ENCODE peak calls at places on chromosome 6, in six cellular contexts. M is activated T-helper 1 cell treated with anti-CD3 and anti-CD28 coated beads, Interleukin-2, amount 50 U/mL, for 16 hours; J is BJ; I is fibroblast of mammary gland; A is fibroblast of the aortic adventitia; V is Kasumi-1. W is an unnamed sample.

GRCh38 chr6:168901076-168901475 is 352.6 kb downstream of the THBS2 start:
- DNase-seq in I (no peak), M (no peak), V (no peak), J (no peak), A (no peak), W (no peak)

GRCh38 chr6:109172096-109172495 is 76.8 kb downstream of the CEP57L1 start:
- DNase-seq in A (no peak), M (no peak), I (no peak), V (no peak), J (no peak), W (no peak)

GRCh38 chr6:147201885-147202515 is 2.2 kb upstream of the STXBP5 start:
- DNase-seq in V (peak), M (no peak), A (peak), J (no peak), I (peak), W (peak)

GRCh38 chr6:128731249-128732165 is 151.4 kb upstream of the LAMA2 start:
- DNase-seq in A (peak), I (peak), V (peak), M (no peak), J (no peak), W (no peak)

GRCh38 chr6:67630146-67630545 is 1004.9 kb upstream of the ADGRB3 start:
- DNase-seq in J (peak), I (peak), M (no peak), A (peak), V (peak), W (no peak)

GRCh38 chr6:87481936-87482335 is 9.2 kb downstream of the SLC35A1 start:
- DNase-seq in J (no peak), I (no peak), A (no peak), V (peak), M (no peak), W (no peak)

GRCh38 chr6:27296106-27296783 is 15.8 kb downstream of the POM121L2 start:
- DNase-seq in J (no peak), M (no peak), A (peak), I (peak), V (no peak), W (no peak)

GRCh38 chr6:14499804-14500203 is 382.2 kb downstream of the CD83 start:
- DNase-seq in I (peak), J (peak), A (peak), V (no peak), M (no peak), W (no peak)

GRCh38 chr6:37516076-37516919 is 16.6 kb upstream of the CCDC167 start:
- DNase-seq in A (no peak), I (no peak), M (peak), J (no peak), V (no peak), W (peak)

GRCh38 chr6:41696788-41697187 is 38.6 kb downstream of the TFEB start:
- DNase-seq in A (no peak), J (no peak), V (no peak), I (no peak), M (no peak), W (no peak)

GRCh38 chr6:26300359-26300758 is 64.6 kb upstream of the BTN3A2 start:
- DNase-seq in I (peak), J (no peak), A (no peak), M (no peak), V (no peak), W (no peak)

GRCh38 chr6:131602913-131603312 is 25.1 kb downstream of the MED23 start:
- DNase-seq in V (no peak), M (no peak), J (peak), A (peak), I (peak), W (no peak)

GRCh38 chr6:143232849-143233248 is 172.2 kb downstream of the AIG1 start:
- DNase-seq in J (no peak), M (no peak), V (peak), A (peak), I (peak), W (peak)

GRCh38 chr6:2989332-2990178 is 10.1 kb upstream of the NQO2 start:
- DNase-seq in M (peak), A (peak), J (peak), V (peak), I (peak), W (peak)

GRCh38 chr6:56959094-56959493 is 4.2 kb downstream of the BEND6 start:
- DNase-seq in V (no peak), J (no peak), M (no peak), A (peak), I (peak), W (no peak)

GRCh38 chr6:34357937-34358336 is 34.5 kb downstream of the NUDT3 start:
- DNase-seq in J (no peak), V (no peak), A (no peak), M (no peak), I (no peak), W (no peak)

GRCh38 chr6:138500045-138500665 is 861 bp upstream of the NHSL1 start:
- DNase-seq in A (no peak), V (no peak), M (no peak), J (no peak), I (no peak), W (no peak)

GRCh38 chr6:16064687-16065086 is 64.2 kb upstream of the MYLIP start:
- DNase-seq in V (no peak), M (no peak), A (no peak), I (no peak), J (no peak), W (peak)

GRCh38 chr6:18264338-18265098 is at the start of gene DEK:
- DNase-seq in M (peak), J (no peak), V (peak), I (peak), A (peak), W (peak)

GRCh38 chr6:165986647-165987482 is 180.8 kb downstream of the TBXT start:
- DNase-seq in J (no peak), M (no peak), I (peak), A (peak), V (peak), W (no peak)

GRCh38 chr6:69391106-69391505 is 405.7 kb downstream of the LMBRD1 start:
- DNase-seq in I (no peak), A (no peak), J (no peak), V (no peak), M (no peak), W (no peak)

GRCh38 chr6:13302751-13303667 is 25.3 kb downstream of the TBC1D7 start:
- DNase-seq in J (peak), M (no peak), V (peak), A (peak), I (peak), W (no peak)